ENCODE peak calls at places on chromosomes 6 and 20, in five cellular contexts. N is endothelial cell of umbilical vein, E is K562, F is A549, W is stomach. D is an unnamed sample.

GRCh38 chr6:14129572-14129971 is 12.0 kb downstream of the CD83 start:
- DNase-seq in N (peak; percentile 40), E (peak; percentile 81), F (peak; percentile 51), W (peak; percentile 57), D (no peak)

GRCh38 chr6:40779399-40779798 is 192.2 kb upstream of the LRFN2 start:
- DNase-seq in N (peak; percentile 46), E (no peak), F (peak; percentile 7), W (no peak), D (no peak)

GRCh38 chr6:26157150-26157837 is 70.1 kb downstream of the HFE start:
- DNase-seq in N (peak; percentile 72), E (peak; percentile 83), F (peak; percentile 30), W (peak; percentile 69), D (no peak)

GRCh38 chr6:14932485-14933178 is 313.2 kb upstream of the JARID2 start:
- DNase-seq in N (no peak), E (peak; percentile 88), F (no peak), W (no peak), D (no peak)

GRCh38 chr6:124964084-124964763 is 2.0 kb downstream of the RNF217 start:
- DNase-seq in N (peak; percentile 64), E (peak; percentile 42), F (no peak), W (no peak), D (no peak)

GRCh38 chr6:158819213-158819976 is at the start of gene EZR:
- DNase-seq in N (peak; percentile 58), E (peak; percentile 92), F (peak; percentile 77), W (peak; percentile 86), D (no peak)

GRCh38 chr6:125904871-125905270 is 51.7 kb upstream of the HINT3 start:
- DNase-seq in N (no peak), E (no peak), F (no peak), W (no peak), D (no peak)

GRCh38 chr20:50245561-50246366 is 55.1 kb downstream of the CEBPB start:
- DNase-seq in N (no peak), E (no peak), F (no peak), W (no peak), D (no peak)

GRCh38 chr6:52514514-52514913 is 62.3 kb downstream of the TRAM2 start:
- DNase-seq in N (no peak), E (peak; percentile 27), F (no peak), W (no peak), D (no peak)

GRCh38 chr6:169289257-169289656 is 35.6 kb upstream of the THBS2 start:
- DNase-seq in N (no peak), E (no peak), F (no peak), W (no peak), D (no peak)

GRCh38 chr6:113073611-113074191 is 726.6 kb downstream of the RFPL4B start:
- DNase-seq in N (no peak), E (no peak), F (no peak), W (no peak), D (no peak)

GRCh38 chr6:4580361-4580760 is 195.8 kb upstream of the CDYL start:
- DNase-seq in N (no peak), E (no peak), F (no peak), W (no peak), D (no peak)

GRCh38 chr6:80182291-80182690 is 75.8 kb downstream of the BCKDHB start:
- DNase-seq in N (peak; percentile 75), E (no peak), F (no peak), W (no peak), D (no peak)

GRCh38 chr20:20363449-20364015 is 4.4 kb upstream of the INSM1 start:
- DNase-seq in N (no peak), E (no peak), F (no peak), W (no peak), D (no peak)

GRCh38 chr6:163900570-163900969 is 486.1 kb downstream of the QKI start:
- DNase-seq in N (no peak), E (no peak), F (no peak), W (no peak), D (no peak)

GRCh38 chr6:113774122-113774835 is 82.9 kb upstream of the MARCKS start:
- DNase-seq in N (peak; percentile 12), E (no peak), F (no peak), W (no peak), D (no peak)

GRCh38 chr20:38001173-38001875 is 31.9 kb downstream of the TTI1 start:
- DNase-seq in N (peak; percentile 76), E (no peak), F (no peak), W (no peak), D (no peak)

GRCh38 chr20:51581571-51581970 is 39.1 kb upstream of the NFATC2 start:
- DNase-seq in N (no peak), E (no peak), F (no peak), W (no peak), D (no peak)

GRCh38 chr6:44782198-44782597 is 394.7 kb downstream of the CDC5L start:
- DNase-seq in N (no peak), E (no peak), F (no peak), W (no peak), D (no peak)

GRCh38 chr6:154962751-154963150 is 32.4 kb upstream of the TIAM2 start:
- DNase-seq in N (peak; percentile 67), E (no peak), F (peak; percentile 28), W (no peak), D (no peak)

GRCh38 chr20:41577129-41578009 is 40.8 kb downstream of the CHD6 start:
- DNase-seq in N (peak; percentile 34), E (no peak), F (no peak), W (no peak), D (no peak)

GRCh38 chr6:37141291-37142046 is 28.5 kb upstream of the PIM1 start:
- DNase-seq in N (no peak), E (no peak), F (no peak), W (no peak), D (no peak)

GRCh38 chr6:15447546-15448232 is 201.8 kb downstream of the JARID2 start:
- DNase-seq in N (no peak), E (no peak), F (no peak), W (no peak), D (no peak)

GRCh38 chr6:2900821-2901644 is 2.1 kb downstream of the SERPINB9 start:
- DNase-seq in N (peak; percentile 41), E (no peak), F (no peak), W (no peak), D (no peak)

GRCh38 chr6:125485757-125486156 is 184.0 kb upstream of the HDDC2 start:
- DNase-seq in N (no peak), E (no peak), F (no peak), W (no peak), D (no peak)

GRCh38 chr6:20811112-20811746 is 277.0 kb downstream of the CDKAL1 start:
- DNase-seq in N (peak; percentile 95), E (peak; percentile 91), F (peak; percentile 39), W (no peak), D (no peak)

GRCh38 chr20:49887251-49887827 is 28.0 kb downstream of the SPATA2 start:
- DNase-seq in N (no peak), E (no peak), F (no peak), W (no peak), D (no peak)

GRCh38 chr6:102474041-102474807 is 1080.7 kb downstream of the GRIK2 start:
- DNase-seq in N (no peak), E (no peak), F (no peak), W (no peak), D (no peak)

GRCh38 chr20:48826883-48827771 is 672 bp downstream of the PREX1 start:
- DNase-seq in N (peak; percentile 53), E (no peak), F (no peak), W (peak; percentile 37), D (no peak)

GRCh38 chr6:43739642-43740091 is 30.3 kb upstream of the VEGFA start:
- DNase-seq in N (no peak), E (peak; percentile 64), F (no peak), W (no peak), D (no peak)

GRCh38 chr6:3406362-3406809 is 50.5 kb downstream of the SLC22A23 start:
- DNase-seq in N (no peak), E (peak; percentile 48), F (no peak), W (no peak), D (no peak)

GRCh38 chr6:68718379-68719073 is 83.4 kb downstream of the ADGRB3 start:
- DNase-seq in N (no peak), E (peak; percentile 65), F (no peak), W (no peak), D (no peak)

GRCh38 chr6:136113736-136114173 is 136.4 kb downstream of the MTFR2 start:
- DNase-seq in N (peak; percentile 89), E (no peak), F (no peak), W (no peak), D (no peak)

GRCh38 chr6:158870418-158870957 is 51.3 kb upstream of the EZR start:
- DNase-seq in N (no peak), E (no peak), F (no peak), W (no peak), D (no peak)

GRCh38 chr6:6920984-6921313 is 186.8 kb upstream of the RREB1 start:
- DNase-seq in N (no peak), E (no peak), F (no peak), W (peak; percentile 74), D (no peak)

GRCh38 chr6:50992704-50993625 is 174.3 kb downstream of the TFAP2B start:
- DNase-seq in N (no peak), E (no peak), F (no peak), W (no peak), D (no peak)

GRCh38 chr6:95578106-95578410 is 723 bp downstream of the MANEA start:
- DNase-seq in N (no peak), E (peak; percentile 37), F (no peak), W (no peak), D (no peak)

GRCh38 chr20:45909817-45910669 is 1.9 kb downstream of the PLTP start:
- DNase-seq in N (no peak), E (peak; percentile 71), F (no peak), W (no peak), D (no peak)

GRCh38 chr20:45909336-45909808 is 2.6 kb downstream of the PLTP start:
- DNase-seq in N (no peak), E (peak; percentile 25), F (no peak), W (no peak), D (no peak)

GRCh38 chr20:45911486-45912343 is at the start of gene PLTP:
- DNase-seq in N (peak; percentile 78), E (peak; percentile 48), F (no peak), W (peak; percentile 58), D (no peak)

GRCh38 chr20:45912344-45912682 is 358 bp upstream of the PLTP start:
- DNase-seq in N (no peak), E (no peak), F (no peak), W (no peak), D (no peak)

GRCh38 chr20:45910670-45911485 is 1.1 kb downstream of the PLTP start:
- DNase-seq in N (peak; percentile 100), E (peak; percentile 100), F (peak; percentile 87), W (peak; percentile 99), D (peak; percentile 93)
- TF ChIP-seq POLR2A in N (peak; percentile 30), E (peak; percentile 92), F (no peak), W (no peak), D (no peak)

GRCh38 chr20:3796477-3797225 is 541 bp downstream of the CDC25B start:
- DNase-seq in N (no peak), E (no peak), F (no peak), W (no peak), D (no peak)
- TF ChIP-seq POLR2A in N (no peak), E (no peak), F (no peak), W (no peak), D (no peak)

GRCh38 chr6:31901415-31901952 is 402 bp downstream of the ZBTB12 start:
- DNase-seq in N (peak; percentile 43), E (peak; percentile 85), F (peak; percentile 31), W (peak; percentile 57), D (no peak)
- TF ChIP-seq POLR2A in N (no peak), E (peak; percentile 41), F (no peak), W (no peak), D (no peak)

GRCh38 chr20:14986026-14986655 is 648.7 kb upstream of the FLRT3 start:
- DNase-seq in N (peak; percentile 82), E (no peak), F (peak; percentile 85), W (peak; percentile 94), D (no peak)
- TF ChIP-seq POLR2A in N (peak; percentile 29), E (no peak), F (no peak), W (no peak), D (no peak)

D was measured in esophagus squamous epithelium.